ENCODE peak calls at places on chromosome 17, in six cellular contexts. Z, L, T, M, E and S are unnamed samples.

GRCh38 chr17:2089021-2089422 is 34.1 kb downstream of the HIC1 start:
- DNase-seq in Z (peak; percentile 76), L (no peak), T (no peak), M (no peak), E (no peak), S (peak; percentile 67)

GRCh38 chr17:15973834-15974233 is 25.7 kb downstream of the ZSWIM7 start:
- DNase-seq in Z (no peak), L (no peak), T (no peak), M (no peak), E (no peak), S (no peak)

GRCh38 chr17:40566027-40566426 is 755 bp upstream of the CCR7 start:
- DNase-seq in Z (no peak), L (no peak), T (no peak), M (no peak), E (no peak), S (no peak)

GRCh38 chr17:80803451-80804428 is 187.9 kb upstream of the CHMP6 start:
- DNase-seq in Z (no peak), L (no peak), T (no peak), M (no peak), E (no peak), S (no peak)

GRCh38 chr17:43860077-43860725 is 13.2 kb downstream of the CD300LG start:
- DNase-seq in Z (no peak), L (no peak), T (no peak), M (no peak), E (no peak), S (no peak)

GRCh38 chr17:59838196-59838911 is 54.4 kb downstream of the TUBD1 start:
- DNase-seq in Z (peak; percentile 71), L (no peak), T (no peak), M (peak; percentile 57), E (no peak), S (peak; percentile 50)

GRCh38 chr17:38943607-38944006 is 18.2 kb downstream of the LASP1NB start:
- DNase-seq in Z (no peak), L (no peak), T (no peak), M (no peak), E (no peak), S (no peak)

GRCh38 chr17:37607637-37608368 is 1.4 kb downstream of the SYNRG start:
- DNase-seq in Z (no peak), L (no peak), T (no peak), M (no peak), E (no peak), S (no peak)

GRCh38 chr17:45234641-45235040 is 13.0 kb downstream of the FMNL1 start:
- DNase-seq in Z (no peak), L (no peak), T (no peak), M (no peak), E (no peak), S (no peak)

GRCh38 chr17:29018788-29019474 is 13.1 kb upstream of the SEZ6 start:
- DNase-seq in Z (no peak), L (no peak), T (no peak), M (no peak), E (no peak), S (no peak)

GRCh38 chr17:5901731-5902660 is 168.2 kb upstream of the WSCD1 start:
- DNase-seq in Z (no peak), L (no peak), T (no peak), M (no peak), E (no peak), S (no peak)